ENCODE peak calls at places on chromosomes 2 and 18, in seven cellular contexts. One of them, this sample, is unnamed.

GRCh38 chr18:63262369-63263335 is 56.9 kb downstream of the BCL2 start:
- DNase-seq in EH: no peak
- DNase-seq in neural crest cell: no peak
- DNase-seq in HT-29: no peak
- DNase-seq in colonic mucosa: no peak
- DNase-seq in NCI-H1092: no peak
- DNase-seq in stimulated activated CD8-positive, alpha-beta memory T cell treated with anti-CD3 and anti-CD28 coated beads, Interleukin-7, amount 100 ng/mL, for 48 hours: no peak
- DNase-seq in this sample: peak; percentile 18

GRCh38 chr2:27701676-27702075 is 38.0 kb downstream of the SLC4A1AP start:
- DNase-seq in EH: peak; percentile 49
- DNase-seq in neural crest cell: no peak
- DNase-seq in HT-29: no peak
- DNase-seq in colonic mucosa: no peak
- DNase-seq in NCI-H1092: peak; percentile 2
- DNase-seq in stimulated activated CD8-positive, alpha-beta memory T cell treated with anti-CD3 and anti-CD28 coated beads, Interleukin-7, amount 100 ng/mL, for 48 hours: no peak
- DNase-seq in this sample: no peak

GRCh38 chr2:194700116-194700515 is 956.9 kb upstream of the SLC39A10 start:
- DNase-seq in EH: no peak
- DNase-seq in neural crest cell: no peak
- DNase-seq in HT-29: no peak
- DNase-seq in colonic mucosa: no peak
- DNase-seq in NCI-H1092: no peak
- DNase-seq in stimulated activated CD8-positive, alpha-beta memory T cell treated with anti-CD3 and anti-CD28 coated beads, Interleukin-7, amount 100 ng/mL, for 48 hours: no peak
- DNase-seq in this sample: no peak

GRCh38 chr2:23761638-23762037 is 165.3 kb downstream of the ATAD2B start:
- DNase-seq in EH: no peak
- DNase-seq in neural crest cell: no peak
- DNase-seq in HT-29: no peak
- DNase-seq in colonic mucosa: no peak
- DNase-seq in NCI-H1092: no peak
- DNase-seq in stimulated activated CD8-positive, alpha-beta memory T cell treated with anti-CD3 and anti-CD28 coated beads, Interleukin-7, amount 100 ng/mL, for 48 hours: no peak
- DNase-seq in this sample: no peak

GRCh38 chr18:59298871-59299270 is 19.6 kb downstream of the CPLX4 start:
- DNase-seq in EH: no peak
- DNase-seq in neural crest cell: no peak
- DNase-seq in HT-29: no peak
- DNase-seq in colonic mucosa: no peak
- DNase-seq in NCI-H1092: no peak
- DNase-seq in stimulated activated CD8-positive, alpha-beta memory T cell treated with anti-CD3 and anti-CD28 coated beads, Interleukin-7, amount 100 ng/mL, for 48 hours: no peak
- DNase-seq in this sample: no peak

GRCh38 chr18:21826641-21827302 is 86.2 kb downstream of the MIB1 start:
- DNase-seq in EH: no peak
- DNase-seq in neural crest cell: no peak
- DNase-seq in HT-29: no peak
- DNase-seq in colonic mucosa: no peak
- DNase-seq in NCI-H1092: no peak
- DNase-seq in stimulated activated CD8-positive, alpha-beta memory T cell treated with anti-CD3 and anti-CD28 coated beads, Interleukin-7, amount 100 ng/mL, for 48 hours: no peak
- DNase-seq in this sample: no peak

GRCh38 chr18:24727685-24728084 is 267.2 kb downstream of the HRH4 start:
- DNase-seq in EH: no peak
- DNase-seq in neural crest cell: no peak
- DNase-seq in HT-29: no peak
- DNase-seq in colonic mucosa: no peak
- DNase-seq in NCI-H1092: no peak
- DNase-seq in stimulated activated CD8-positive, alpha-beta memory T cell treated with anti-CD3 and anti-CD28 coated beads, Interleukin-7, amount 100 ng/mL, for 48 hours: no peak
- DNase-seq in this sample: peak; percentile 64

GRCh38 chr2:188819781-188820180 is 154.4 kb upstream of the COL3A1 start:
- DNase-seq in EH: peak; percentile 79
- DNase-seq in neural crest cell: no peak
- DNase-seq in HT-29: no peak
- DNase-seq in colonic mucosa: no peak
- DNase-seq in NCI-H1092: no peak
- DNase-seq in stimulated activated CD8-positive, alpha-beta memory T cell treated with anti-CD3 and anti-CD28 coated beads, Interleukin-7, amount 100 ng/mL, for 48 hours: no peak
- DNase-seq in this sample: no peak

GRCh38 chr2:71785550-71785951 is 332.2 kb downstream of the DYSF start:
- DNase-seq in EH: no peak
- DNase-seq in neural crest cell: no peak
- DNase-seq in HT-29: no peak
- DNase-seq in colonic mucosa: peak; percentile 16
- DNase-seq in NCI-H1092: no peak
- DNase-seq in stimulated activated CD8-positive, alpha-beta memory T cell treated with anti-CD3 and anti-CD28 coated beads, Interleukin-7, amount 100 ng/mL, for 48 hours: no peak
- DNase-seq in this sample: no peak

GRCh38 chr18:79506191-79507075 is 110.7 kb downstream of the NFATC1 start:
- DNase-seq in EH: peak; percentile 71
- DNase-seq in neural crest cell: no peak
- DNase-seq in HT-29: no peak
- DNase-seq in colonic mucosa: no peak
- DNase-seq in NCI-H1092: no peak
- DNase-seq in stimulated activated CD8-positive, alpha-beta memory T cell treated with anti-CD3 and anti-CD28 coated beads, Interleukin-7, amount 100 ng/mL, for 48 hours: no peak
- DNase-seq in this sample: no peak

GRCh38 chr2:20073462-20073861 is 22.0 kb upstream of the LAPTM4A start:
- DNase-seq in EH: peak; percentile 15
- DNase-seq in neural crest cell: no peak
- DNase-seq in HT-29: no peak
- DNase-seq in colonic mucosa: no peak
- DNase-seq in NCI-H1092: no peak
- DNase-seq in stimulated activated CD8-positive, alpha-beta memory T cell treated with anti-CD3 and anti-CD28 coated beads, Interleukin-7, amount 100 ng/mL, for 48 hours: no peak
- DNase-seq in this sample: no peak